ENCODE peak calls at places on chromosomes 4 and X, in nine cellular contexts. A is activated T-helper 1 cell treated with Interleukin-2 at 50 U/mL for 16 hours; K is aorta; T is stimulated activated CD8-positive, alpha-beta memory T cell treated with anti-CD3 and anti-CD28 coated beads, Interleukin-7, amount 100 ng/mL, for 1 hour; U is GM13977; J is fibroblast of pulmonary artery; Q is activated CD4-positive, CD25-positive, alpha-beta regulatory T cell treated with anti-CD3 and anti-CD28 coated beads, Interleukin-2, amount 50 U/mL, for 72 hours; I is amniotic stem cell; F is activated effector memory CD4-positive, alpha-beta T cell treated with Interleukin-2 at 50 U/mL for 16 hours. L is an unnamed sample.

GRCh38 chr4:188037003-188037713 is 41.6 kb downstream of the ZFP42 start:
- DNase-seq in A (no peak), K (peak), T (no peak), U (no peak), J (no peak), Q (no peak), I (no peak), F (no peak), L (no peak)

GRCh38 chr4:15779336-15779735 is 1.2 kb downstream of the CD38 start:
- DNase-seq in A (no peak), K (peak), T (no peak), U (no peak), J (peak), Q (no peak), I (no peak), F (no peak), L (no peak)

GRCh38 chr4:111744847-111745246 is 400.4 kb upstream of the FAM241A start:
- DNase-seq in A (no peak), K (no peak), T (no peak), U (no peak), J (no peak), Q (no peak), I (no peak), F (no peak), L (no peak)

GRCh38 chrX:153598541-153599191 is at the start of gene CCNQ:
- DNase-seq in A (no peak), K (no peak), T (no peak), U (no peak), J (peak), Q (peak), I (no peak), F (peak), L (no peak)

GRCh38 chr4:48429709-48430474 is 53.3 kb upstream of the SLC10A4 start:
- DNase-seq in A (no peak), K (no peak), T (no peak), U (no peak), J (no peak), Q (no peak), I (no peak), F (no peak), L (no peak)

GRCh38 chrX:115625577-115626301 is 64.8 kb downstream of the PLS3 start:
- DNase-seq in A (no peak), K (no peak), T (no peak), U (no peak), J (peak), Q (no peak), I (no peak), F (no peak), L (no peak)

GRCh38 chr4:37383579-37384229 is 139.2 kb downstream of the NWD2 start:
- DNase-seq in A (no peak), K (no peak), T (no peak), U (peak), J (peak), Q (no peak), I (no peak), F (no peak), L (no peak)

GRCh38 chr4:182913621-182914020 is 3.6 kb downstream of the DCTD start:
- DNase-seq in A (no peak), K (no peak), T (no peak), U (no peak), J (no peak), Q (no peak), I (no peak), F (no peak), L (no peak)

GRCh38 chr4:94253036-94253435 is 45.4 kb downstream of the SMARCAD1 start:
- DNase-seq in A (no peak), K (no peak), T (no peak), U (no peak), J (peak), Q (no peak), I (no peak), F (no peak), L (no peak)

GRCh38 chrX:15299945-15300851 is 15.2 kb downstream of the ASB11 start:
- DNase-seq in A (no peak), K (no peak), T (no peak), U (peak), J (peak), Q (no peak), I (no peak), F (no peak), L (no peak)

GRCh38 chrX:119617511-119618164 is 11.4 kb upstream of the NKRF start:
- DNase-seq in A (no peak), K (no peak), T (no peak), U (peak), J (no peak), Q (no peak), I (no peak), F (no peak), L (no peak)

GRCh38 chr4:108433832-108434231 is 186.5 kb upstream of the RPL34 start:
- DNase-seq in A (no peak), K (no peak), T (no peak), U (no peak), J (no peak), Q (no peak), I (peak), F (peak), L (no peak)

GRCh38 chr4:148069086-148070010 is 337.5 kb downstream of the ARHGAP10 start:
- DNase-seq in A (no peak), K (no peak), T (no peak), U (no peak), J (no peak), Q (no peak), I (no peak), F (no peak), L (no peak)

GRCh38 chr4:155954939-155955338 is 1.3 kb upstream of the CTSO start:
- DNase-seq in A (no peak), K (no peak), T (no peak), U (no peak), J (no peak), Q (no peak), I (no peak), F (no peak), L (no peak)

GRCh38 chrX:16466640-16467432 is 183.1 kb upstream of the S100G start:
- DNase-seq in A (no peak), K (no peak), T (no peak), U (no peak), J (peak), Q (no peak), I (peak), F (no peak), L (no peak)

GRCh38 chr4:175419120-175419774 is 392.8 kb downstream of the GPM6A start:
- DNase-seq in A (no peak), K (no peak), T (no peak), U (no peak), J (peak), Q (no peak), I (peak), F (no peak), L (no peak)

GRCh38 chrX:34598360-34598759 is 58.7 kb downstream of the TMEM47 start:
- DNase-seq in A (no peak), K (no peak), T (no peak), U (no peak), J (no peak), Q (no peak), I (no peak), F (no peak), L (no peak)

GRCh38 chrX:142149919-142150318 is 55.2 kb downstream of the MAGEC2 start:
- DNase-seq in A (no peak), K (no peak), T (no peak), U (no peak), J (no peak), Q (no peak), I (no peak), F (no peak), L (no peak)

GRCh38 chr4:170109586-170110289 is 20.0 kb upstream of the AADAT start:
- DNase-seq in A (no peak), K (no peak), T (no peak), U (no peak), J (peak), Q (no peak), I (peak), F (no peak), L (no peak)

GRCh38 chr4:134126955-134127354 is 74.6 kb downstream of the PABPC4L start:
- DNase-seq in A (no peak), K (no peak), T (no peak), U (no peak), J (no peak), Q (no peak), I (no peak), F (no peak), L (no peak)

GRCh38 chr4:154277164-154277563 is 214.4 kb downstream of the DCHS2 start:
- DNase-seq in A (no peak), K (no peak), T (no peak), U (no peak), J (no peak), Q (no peak), I (no peak), F (no peak), L (no peak)

GRCh38 chrX:31213941-31214340 is 142.1 kb upstream of the FTHL17 start:
- DNase-seq in A (no peak), K (no peak), T (no peak), U (peak), J (peak), Q (no peak), I (no peak), F (no peak), L (no peak)

GRCh38 chrX:10404435-10404834 is 215.9 kb downstream of the MID1 start:
- DNase-seq in A (no peak), K (no peak), T (no peak), U (no peak), J (peak), Q (no peak), I (peak), F (no peak), L (no peak)

GRCh38 chr4:174173360-174173759 is 110.1 kb downstream of the FBXO8 start:
- DNase-seq in A (no peak), K (no peak), T (no peak), U (no peak), J (peak), Q (no peak), I (no peak), F (no peak), L (no peak)

GRCh38 chr4:22514431-22514830 is 1.4 kb downstream of the ADGRA3 start:
- DNase-seq in A (no peak), K (no peak), T (no peak), U (no peak), J (peak), Q (no peak), I (no peak), F (no peak), L (no peak)

GRCh38 chrX:18674417-18674787 is 2.5 kb upstream of the RS1 start:
- DNase-seq in A (no peak), K (peak), T (no peak), U (peak), J (no peak), Q (peak), I (no peak), F (peak), L (peak)

GRCh38 chr4:171025776-171026175 is 787.4 kb upstream of the GALNTL6 start:
- DNase-seq in A (no peak), K (no peak), T (no peak), U (no peak), J (no peak), Q (no peak), I (no peak), F (no peak), L (no peak)

GRCh38 chrX:14943963-14944362 is 70.7 kb downstream of the MOSPD2 start:
- DNase-seq in A (no peak), K (no peak), T (no peak), U (no peak), J (no peak), Q (no peak), I (no peak), F (no peak), L (no peak)

GRCh38 chr4:109921384-109921808 is 8.7 kb downstream of the EGF start:
- DNase-seq in A (no peak), K (no peak), T (no peak), U (no peak), J (peak), Q (no peak), I (peak), F (no peak), L (no peak)

GRCh38 chrX:133958997-133959688 is 26.3 kb downstream of the GPC3 start:
- DNase-seq in A (no peak), K (no peak), T (no peak), U (no peak), J (peak), Q (no peak), I (no peak), F (no peak), L (no peak)

GRCh38 chr4:1291091-1291490 is 1.4 kb downstream of the MAEA start:
- DNase-seq in A (no peak), K (peak), T (no peak), U (no peak), J (no peak), Q (no peak), I (no peak), F (no peak), L (no peak)

GRCh38 chr4:82624819-82625218 is 63.0 kb upstream of the TMEM150C start:
- DNase-seq in A (no peak), K (no peak), T (no peak), U (no peak), J (no peak), Q (no peak), I (no peak), F (no peak), L (no peak)